ENCODE peak calls at places on chromosomes 12 and 14, in six cellular contexts. T, J, K, D, X and C are unnamed samples.

GRCh38 chr14:23365353-23366162 is 586 bp upstream of the EFS start:
- DNase-seq in T (no peak), K (peak), D (no peak), J (no peak), X (no peak), C (no peak)

GRCh38 chr12:9673404-9674225 is 4.1 kb downstream of the CLEC2D start:
- DNase-seq in K (no peak), T (peak), D (peak), J (no peak), X (no peak), C (no peak)

GRCh38 chr12:103249614-103250013 is 246.2 kb downstream of the C12orf42 start:
- DNase-seq in D (no peak), X (no peak), K (no peak), T (no peak), J (no peak), C (no peak)

GRCh38 chr12:62123721-62124203 is 136.4 kb upstream of the USP15 start:
- DNase-seq in D (peak), X (no peak), T (peak), K (peak), J (no peak), C (no peak)

GRCh38 chr12:113390064-113391043 is 13.3 kb downstream of the SDS start:
- DNase-seq in J (no peak), D (no peak), X (no peak), K (no peak), T (no peak), C (no peak)

GRCh38 chr12:109310247-109311125 is 1.4 kb upstream of the FOXN4 start:
- DNase-seq in X (no peak), T (peak), J (no peak), K (peak), D (no peak), C (no peak)

GRCh38 chr14:24418492-24418873 is 11.0 kb downstream of the CBLN3 start:
- DNase-seq in X (no peak), J (no peak), D (no peak), T (no peak), K (no peak), C (no peak)

GRCh38 chr12:82708056-82708455 is 21.4 kb downstream of the TMTC2 start:
- DNase-seq in J (no peak), D (no peak), T (no peak), K (no peak), X (no peak), C (no peak)

GRCh38 chr14:31893156-31893813 is 183.8 kb upstream of the ARHGAP5 start:
- DNase-seq in D (no peak), T (no peak), X (no peak), J (no peak), K (no peak), C (no peak)

DNA sequence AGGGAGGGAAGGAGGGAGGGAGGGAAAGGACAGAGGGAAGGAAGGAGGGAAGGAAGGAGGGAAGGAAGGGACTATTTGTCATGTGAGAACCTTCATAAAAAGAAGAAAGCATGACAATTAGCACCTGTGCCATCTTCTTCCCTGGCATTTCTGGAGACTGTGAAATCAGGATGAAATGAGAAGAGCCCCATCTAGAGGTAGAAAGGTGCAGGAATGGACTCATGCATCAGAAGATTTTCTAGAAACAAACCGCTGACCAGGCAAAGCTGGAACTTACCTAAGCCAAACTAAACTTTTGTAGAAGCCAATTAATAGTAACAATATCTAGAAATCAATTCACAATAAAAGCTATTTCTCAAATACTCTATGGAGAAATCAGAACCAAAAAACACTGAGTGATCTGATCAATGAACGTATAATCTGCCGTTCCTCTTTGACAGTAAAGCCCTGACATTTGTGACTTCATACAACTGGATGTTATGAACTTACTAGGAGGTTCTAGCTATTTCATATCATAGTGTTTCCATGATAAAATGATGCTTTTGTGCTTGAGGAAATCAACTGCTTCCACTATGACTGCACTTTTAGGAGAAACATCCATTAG is 24.4 kb upstream of the CRACR2A start:
- DNase-seq in J (no peak), X (no peak), K (no peak), D (peak), T (peak), C (no peak)
- TF ChIP-seq TAF1 in J (no peak), X (no peak), K (no peak), D (no peak), T (no peak), C (no peak)

DNA sequence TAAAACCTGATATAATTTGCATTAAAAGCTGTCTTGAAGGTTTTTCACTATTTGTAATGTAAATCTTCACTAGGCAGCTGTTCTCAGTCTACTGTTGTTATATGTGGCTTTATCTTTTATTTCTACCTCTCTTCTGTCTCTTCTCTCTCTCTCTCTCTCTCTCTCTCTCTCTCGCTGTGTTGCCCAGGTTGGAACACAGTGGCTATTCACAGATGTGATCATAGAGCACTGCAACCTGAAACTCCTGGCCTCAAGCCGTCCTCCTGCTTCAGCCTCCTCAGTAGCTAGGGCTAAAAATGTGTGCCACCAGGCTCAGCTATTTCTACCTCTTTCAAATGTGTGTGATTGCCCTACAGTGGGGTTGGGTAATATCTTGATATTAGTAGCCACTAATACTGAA is 21.1 kb downstream of the FUT8 start:
- DNase-seq in D (no peak), T (no peak), J (no peak), K (no peak), X (no peak), C (no peak)
- TF ChIP-seq POLR2A in D (no peak), T (no peak), J (no peak), K (no peak), X (no peak), C (no peak)

DNA sequence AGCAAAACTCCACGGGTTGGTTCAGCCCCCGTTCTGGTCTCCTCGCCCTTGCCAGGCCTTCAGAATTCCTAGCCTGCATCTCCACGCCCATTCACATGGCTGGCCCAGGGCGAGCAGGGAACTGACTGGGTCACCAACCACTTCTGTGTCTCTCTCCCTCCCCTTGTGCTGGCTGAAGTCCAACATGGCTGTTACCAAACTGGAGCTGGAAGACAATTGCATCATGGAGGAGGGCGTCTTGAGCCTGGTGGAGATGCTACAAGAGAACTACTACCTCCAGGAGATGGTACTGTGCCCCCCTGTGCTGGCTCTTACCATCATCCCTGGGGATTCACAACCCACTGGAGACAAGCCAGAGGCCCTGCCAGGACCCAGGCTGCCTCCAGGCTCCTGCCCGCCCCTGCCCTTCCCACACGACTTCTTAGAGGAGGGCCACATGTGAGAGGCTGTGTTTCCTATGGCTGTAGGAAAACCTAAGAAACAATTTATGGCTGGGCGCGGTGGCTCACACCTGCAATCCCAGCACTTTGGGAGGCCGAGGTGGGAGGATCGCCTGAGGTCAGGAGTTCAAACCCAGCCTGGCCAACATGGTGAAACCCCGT is 9.9 kb downstream of the LRRC74A start:
- DNase-seq in T (no peak), D (no peak), X (no peak), J (no peak), K (no peak), C (no peak)
- TF ChIP-seq POLR2AphosphoS5 in T (no peak), D (no peak), X (no peak), J (no peak), K (no peak), C (no peak)

DNA sequence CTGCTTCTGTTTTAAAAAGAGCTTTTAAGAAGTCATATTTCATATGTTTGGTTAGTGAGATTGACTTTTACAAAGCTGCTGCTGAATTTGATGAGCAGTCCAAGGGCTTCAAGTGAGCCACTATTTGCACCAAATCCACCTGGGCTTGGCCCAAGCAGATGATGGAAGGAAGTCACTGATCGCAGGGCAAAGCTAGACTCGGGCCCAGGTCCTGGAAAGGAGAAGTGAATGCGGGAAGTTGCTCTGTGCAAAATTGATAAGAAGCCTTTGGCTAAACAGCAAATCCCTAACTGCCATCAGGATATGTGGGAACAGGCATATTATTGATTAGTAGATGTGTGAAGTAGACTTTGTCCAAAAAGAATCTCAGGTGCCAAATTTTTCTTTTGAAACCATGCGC is 30.5 kb downstream of the PLXNC1 start:
- DNase-seq in K (no peak), J (no peak), D (no peak), T (no peak), X (no peak), C (no peak)
- TF ChIP-seq TAF1 in K (no peak), J (no peak), D (no peak), T (no peak), X (no peak), C (no peak)

DNA sequence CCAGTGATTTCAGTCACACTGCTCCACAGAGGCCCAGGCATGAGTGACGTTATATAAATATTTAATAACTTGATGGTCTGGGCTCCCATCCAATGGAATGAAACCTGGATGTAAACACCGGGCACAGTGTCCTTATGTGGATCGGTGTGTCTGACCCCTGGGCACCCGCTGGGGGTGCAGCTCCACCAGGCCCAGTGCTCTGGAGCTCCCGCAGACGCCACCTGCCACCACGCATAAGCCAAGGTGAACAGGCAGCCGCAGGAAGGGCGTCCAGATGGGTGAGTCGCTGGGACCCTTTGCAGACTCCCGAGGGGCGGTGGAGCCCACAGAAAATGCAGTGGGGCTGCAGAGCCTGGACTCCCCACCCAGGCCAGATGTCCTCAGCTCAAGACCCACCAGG is 121.6 kb downstream of the SCARB1 start:
- DNase-seq in J (no peak), D (no peak), X (no peak), T (no peak), K (no peak), C (no peak)
- TF ChIP-seq POLR2A in J (no peak), D (no peak), X (no peak), T (no peak), K (no peak), C (no peak)

DNA sequence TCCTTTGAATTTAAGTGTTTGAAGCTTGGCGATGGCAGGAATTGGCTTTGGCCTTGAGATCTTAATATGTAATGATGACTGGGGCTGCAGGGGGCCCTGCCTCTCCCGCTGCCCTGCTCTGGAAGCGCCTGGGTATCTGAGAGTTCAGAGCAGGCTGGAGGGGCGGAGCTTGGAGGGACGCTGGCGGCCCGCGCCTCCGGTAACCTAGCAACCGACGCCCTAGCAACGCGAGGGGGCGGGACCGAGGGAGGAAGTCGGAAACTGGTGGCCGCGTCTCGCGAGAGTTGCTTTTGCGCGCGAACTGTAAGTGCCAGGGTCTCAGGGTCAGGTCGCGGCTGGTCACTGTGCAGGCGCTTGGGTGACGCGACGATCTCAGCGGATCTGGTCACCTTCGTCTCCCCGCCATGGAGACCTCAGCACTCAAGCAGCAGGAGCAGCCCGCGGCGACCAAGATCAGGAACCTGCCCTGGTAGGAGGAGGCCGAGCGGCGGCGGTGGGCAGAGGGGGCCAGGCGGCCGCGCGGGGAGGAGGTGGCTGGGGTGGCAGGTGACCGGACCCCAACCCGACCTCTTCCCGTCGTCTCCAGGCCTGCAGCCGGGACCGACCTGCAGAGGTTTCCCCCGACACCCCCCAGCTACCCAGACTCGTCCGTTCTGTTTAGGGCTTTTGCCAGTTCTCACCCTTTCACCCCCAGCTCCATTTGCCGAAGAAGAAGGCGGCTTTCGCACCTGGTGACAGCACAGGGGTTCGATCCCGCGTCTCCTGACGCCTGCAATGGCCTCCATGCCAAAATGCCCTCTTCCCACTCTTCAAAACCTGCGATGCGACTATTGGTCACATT is at the start of gene RFC5:
- DNase-seq in J (peak), K (peak), X (peak), T (peak), D (peak), C (peak)
- TF ChIP-seq POLR2AphosphoS5 in J (peak), K (peak), X (peak), T (peak), D (peak), C (peak)

DNA sequence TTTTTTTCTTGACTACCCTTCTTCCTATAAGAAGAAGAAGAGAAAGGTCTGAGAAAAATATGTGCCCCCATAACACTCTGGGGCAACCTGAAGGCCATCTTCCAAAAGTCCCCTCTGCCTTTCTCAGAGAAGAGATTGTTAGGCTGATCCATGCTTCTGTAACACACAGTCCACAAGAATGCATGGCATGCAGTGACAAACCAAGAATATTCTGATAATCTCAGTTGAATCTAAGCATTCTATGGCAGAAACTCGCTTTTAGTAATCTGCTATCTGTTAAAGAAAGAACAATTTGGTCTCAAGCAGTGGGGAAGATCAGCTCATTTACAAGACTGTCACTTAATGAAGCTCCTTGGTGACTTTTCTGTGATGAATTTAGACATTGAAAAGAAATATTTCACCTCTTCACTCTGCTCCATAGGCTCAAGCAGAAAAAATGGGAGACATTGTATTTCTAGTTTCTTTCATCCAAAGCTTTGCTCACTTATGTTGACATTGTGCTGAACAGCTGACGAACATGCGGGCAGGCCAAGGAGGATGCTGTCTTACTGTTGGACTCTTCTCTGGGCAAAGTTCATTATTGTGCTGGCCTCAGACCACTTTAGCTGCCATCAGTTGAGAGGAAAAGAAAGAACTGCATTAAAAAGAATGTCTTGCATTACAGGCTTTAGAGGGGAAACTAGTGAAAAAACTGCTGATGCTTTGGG is 957.1 kb downstream of the DIO2 start:
- DNase-seq in D (no peak), T (no peak), J (no peak), X (no peak), K (no peak), C (no peak)
- TF ChIP-seq TAF1 in D (no peak), T (no peak), J (no peak), X (no peak), K (no peak), C (no peak)